ENCODE peak calls at places on chromosomes 16 and 17, in five cellular contexts. One of them, this sample, is unnamed.

GRCh38 chr16:77403732-77404131 is 31.1 kb downstream of the ADAMTS18 start:
- DNase-seq in fibroblast of pulmonary artery: no peak
- DNase-seq in CD4-positive, alpha-beta T cell: no peak
- DNase-seq in IMR-90: no peak
- DNase-seq in K562: no peak
- DNase-seq in this sample: no peak

GRCh38 chr16:57306676-57307341 is 22.3 kb upstream of the PLLP start:
- DNase-seq in fibroblast of pulmonary artery: no peak
- DNase-seq in CD4-positive, alpha-beta T cell: no peak
- DNase-seq in IMR-90: no peak
- DNase-seq in K562: no peak
- DNase-seq in this sample: no peak

GRCh38 chr17:61555127-61555531 is 35.9 kb downstream of the NACA2 start:
- DNase-seq in fibroblast of pulmonary artery: no peak
- DNase-seq in CD4-positive, alpha-beta T cell: no peak
- DNase-seq in IMR-90: no peak
- DNase-seq in K562: no peak
- DNase-seq in this sample: no peak

GRCh38 chr16:12147681-12148479 is 171.3 kb downstream of the SNX29 start:
- DNase-seq in fibroblast of pulmonary artery: no peak
- DNase-seq in CD4-positive, alpha-beta T cell: no peak
- DNase-seq in IMR-90: no peak
- DNase-seq in K562: no peak
- DNase-seq in this sample: no peak

GRCh38 chr16:67562526-67562917 is at the start of gene CTCF:
- DNase-seq in fibroblast of pulmonary artery: peak
- DNase-seq in CD4-positive, alpha-beta T cell: peak
- DNase-seq in IMR-90: peak
- DNase-seq in K562: peak
- DNase-seq in this sample: no peak

GRCh38 chr16:87143661-87144121 is 173.5 kb downstream of the C16orf95 start:
- DNase-seq in fibroblast of pulmonary artery: no peak
- DNase-seq in CD4-positive, alpha-beta T cell: no peak
- DNase-seq in IMR-90: no peak
- DNase-seq in K562: no peak
- DNase-seq in this sample: no peak

GRCh38 chr17:50117202-50118040 is 12.5 kb downstream of the SAMD14 start:
- DNase-seq in fibroblast of pulmonary artery: peak
- DNase-seq in CD4-positive, alpha-beta T cell: peak
- DNase-seq in IMR-90: peak
- DNase-seq in K562: peak
- DNase-seq in this sample: peak

GRCh38 chr17:41793749-41794602 is 7.5 kb upstream of the JUP start:
- DNase-seq in fibroblast of pulmonary artery: peak
- DNase-seq in CD4-positive, alpha-beta T cell: no peak
- DNase-seq in IMR-90: peak
- DNase-seq in K562: peak
- DNase-seq in this sample: no peak

GRCh38 chr16:89570342-89570923 is 5.1 kb upstream of the CPNE7 start:
- DNase-seq in fibroblast of pulmonary artery: no peak
- DNase-seq in CD4-positive, alpha-beta T cell: no peak
- DNase-seq in IMR-90: no peak
- DNase-seq in K562: no peak
- DNase-seq in this sample: no peak

GRCh38 chr17:9237661-9238301 is 216.5 kb downstream of the NTN1 start:
- DNase-seq in fibroblast of pulmonary artery: no peak
- DNase-seq in CD4-positive, alpha-beta T cell: no peak
- DNase-seq in IMR-90: no peak
- DNase-seq in K562: no peak
- DNase-seq in this sample: no peak

GRCh38 chr17:37774508-37774907 is 29.6 kb upstream of the HNF1B start:
- DNase-seq in fibroblast of pulmonary artery: no peak
- DNase-seq in CD4-positive, alpha-beta T cell: no peak
- DNase-seq in IMR-90: no peak
- DNase-seq in K562: no peak
- DNase-seq in this sample: no peak

GRCh38 chr16:23905027-23905426 is 69.2 kb downstream of the PRKCB start:
- DNase-seq in fibroblast of pulmonary artery: peak
- DNase-seq in CD4-positive, alpha-beta T cell: no peak
- DNase-seq in IMR-90: peak
- DNase-seq in K562: no peak
- DNase-seq in this sample: peak

GRCh38 chr17:50887705-50888245 is 21.6 kb upstream of the TOB1 start:
- DNase-seq in fibroblast of pulmonary artery: no peak
- DNase-seq in CD4-positive, alpha-beta T cell: no peak
- DNase-seq in IMR-90: no peak
- DNase-seq in K562: no peak
- DNase-seq in this sample: no peak

GRCh38 chr16:89102035-89102776 is 8.6 kb downstream of the ACSF3 start:
- DNase-seq in fibroblast of pulmonary artery: no peak
- DNase-seq in CD4-positive, alpha-beta T cell: no peak
- DNase-seq in IMR-90: no peak
- DNase-seq in K562: no peak
- DNase-seq in this sample: no peak

GRCh38 chr16:11315499-11315898 is 29.8 kb upstream of the RMI2 start:
- DNase-seq in fibroblast of pulmonary artery: peak
- DNase-seq in CD4-positive, alpha-beta T cell: no peak
- DNase-seq in IMR-90: peak
- DNase-seq in K562: no peak
- DNase-seq in this sample: peak

GRCh38 chr16:67767953-67768352 is 38.4 kb downstream of the RANBP10 start:
- DNase-seq in fibroblast of pulmonary artery: peak
- DNase-seq in CD4-positive, alpha-beta T cell: no peak
- DNase-seq in IMR-90: peak
- DNase-seq in K562: no peak
- DNase-seq in this sample: no peak

GRCh38 chr17:13426991-13427390 is 174.7 kb downstream of the HS3ST3A1 start:
- DNase-seq in fibroblast of pulmonary artery: no peak
- DNase-seq in CD4-positive, alpha-beta T cell: no peak
- DNase-seq in IMR-90: no peak
- DNase-seq in K562: no peak
- DNase-seq in this sample: no peak

GRCh38 chr16:27721548-27722265 is 171.8 kb downstream of the KATNIP start:
- DNase-seq in fibroblast of pulmonary artery: peak
- DNase-seq in CD4-positive, alpha-beta T cell: no peak
- DNase-seq in IMR-90: peak
- DNase-seq in K562: peak
- DNase-seq in this sample: no peak

GRCh38 chr17:30212750-30213149 is 22.7 kb downstream of the SLC6A4 start:
- DNase-seq in fibroblast of pulmonary artery: no peak
- DNase-seq in CD4-positive, alpha-beta T cell: no peak
- DNase-seq in IMR-90: no peak
- DNase-seq in K562: no peak
- DNase-seq in this sample: no peak

GRCh38 chr17:43597624-43598358 is 51.7 kb upstream of the ETV4 start:
- DNase-seq in fibroblast of pulmonary artery: no peak
- DNase-seq in CD4-positive, alpha-beta T cell: no peak
- DNase-seq in IMR-90: no peak
- DNase-seq in K562: no peak
- DNase-seq in this sample: no peak

GRCh38 chr17:66540131-66540781 is 237.8 kb downstream of the PRKCA start:
- DNase-seq in fibroblast of pulmonary artery: peak
- DNase-seq in CD4-positive, alpha-beta T cell: no peak
- DNase-seq in IMR-90: peak
- DNase-seq in K562: no peak
- DNase-seq in this sample: no peak

GRCh38 chr17:48825446-48826381 is 5.1 kb upstream of the CALCOCO2 start:
- DNase-seq in fibroblast of pulmonary artery: no peak
- DNase-seq in CD4-positive, alpha-beta T cell: no peak
- DNase-seq in IMR-90: peak
- DNase-seq in K562: peak
- DNase-seq in this sample: no peak

DNA sequence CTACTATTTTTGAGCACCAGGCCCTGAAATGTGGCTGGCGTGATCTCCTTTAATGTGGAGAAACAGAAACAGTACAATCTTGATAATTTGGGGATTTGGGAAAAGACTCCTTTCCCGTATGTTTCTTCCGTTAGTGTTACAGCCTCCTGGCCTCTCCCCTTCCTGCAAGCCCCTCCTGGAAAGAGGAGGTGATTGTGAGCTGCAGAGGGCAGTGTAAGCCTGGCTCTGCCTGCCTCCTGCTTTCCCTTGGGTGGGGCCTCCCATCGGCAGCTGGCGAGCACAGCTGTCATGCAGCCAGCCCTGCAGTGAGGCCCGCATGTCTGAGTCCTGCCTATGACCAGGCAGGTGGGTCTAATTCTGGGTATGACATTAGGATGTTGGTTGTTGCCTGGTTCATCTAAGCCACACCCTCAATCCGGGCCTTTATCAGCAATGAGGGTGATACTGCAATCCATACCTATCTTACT is 48.7 kb upstream of the WSB1 start:
- DNase-seq in fibroblast of pulmonary artery: peak
- DNase-seq in CD4-positive, alpha-beta T cell: peak
- DNase-seq in IMR-90: peak
- DNase-seq in K562: peak
- DNase-seq in this sample: peak
- TF ChIP-seq CTCF in fibroblast of pulmonary artery: peak
- TF ChIP-seq CTCF in CD4-positive, alpha-beta T cell: peak
- TF ChIP-seq CTCF in IMR-90: peak
- TF ChIP-seq CTCF in K562: peak
- TF ChIP-seq CTCF in this sample: no peak

GRCh38 chr17:18379246-18380146 is 1.9 kb downstream of the EVPLL start:
- DNase-seq in fibroblast of pulmonary artery: no peak
- DNase-seq in CD4-positive, alpha-beta T cell: no peak
- DNase-seq in IMR-90: no peak
- DNase-seq in K562: no peak
- DNase-seq in this sample: no peak
- TF ChIP-seq CTCF in fibroblast of pulmonary artery: no peak
- TF ChIP-seq CTCF in CD4-positive, alpha-beta T cell: no peak
- TF ChIP-seq CTCF in IMR-90: no peak
- TF ChIP-seq CTCF in K562: no peak
- TF ChIP-seq CTCF in this sample: no peak

GRCh38 chr16:15046692-15047376 is 9.0 kb downstream of the NTAN1 start:
- DNase-seq in fibroblast of pulmonary artery: no peak
- DNase-seq in CD4-positive, alpha-beta T cell: no peak
- DNase-seq in IMR-90: no peak
- DNase-seq in K562: peak
- DNase-seq in this sample: no peak
- TF ChIP-seq CTCF in fibroblast of pulmonary artery: no peak
- TF ChIP-seq CTCF in CD4-positive, alpha-beta T cell: no peak
- TF ChIP-seq CTCF in IMR-90: no peak
- TF ChIP-seq CTCF in K562: peak
- TF ChIP-seq CTCF in this sample: no peak

DNA sequence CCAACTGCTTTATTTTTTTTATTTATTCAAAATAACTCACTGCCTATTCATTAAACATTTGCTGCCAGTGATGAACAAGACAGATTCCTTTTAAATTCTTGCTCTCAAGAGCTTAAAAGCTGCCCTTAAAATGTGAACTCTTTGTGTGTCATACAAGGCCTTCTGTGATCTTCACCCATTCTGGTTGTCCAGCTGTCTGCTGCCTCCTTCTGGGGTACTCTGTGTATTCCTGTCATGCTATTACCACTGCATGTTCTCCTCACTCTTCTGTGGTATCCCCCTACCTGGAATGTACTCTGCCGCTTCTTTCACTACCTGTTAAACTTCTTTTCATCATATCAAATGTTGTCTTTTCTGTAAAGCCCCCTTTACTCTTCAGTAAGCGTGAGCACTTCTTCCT is 165.8 kb downstream of the CHD9 start:
- DNase-seq in fibroblast of pulmonary artery: peak
- DNase-seq in CD4-positive, alpha-beta T cell: no peak
- DNase-seq in IMR-90: peak
- DNase-seq in K562: peak
- DNase-seq in this sample: no peak
- TF ChIP-seq CTCF in fibroblast of pulmonary artery: peak
- TF ChIP-seq CTCF in CD4-positive, alpha-beta T cell: no peak
- TF ChIP-seq CTCF in IMR-90: peak
- TF ChIP-seq CTCF in K562: peak
- TF ChIP-seq CTCF in this sample: no peak

DNA sequence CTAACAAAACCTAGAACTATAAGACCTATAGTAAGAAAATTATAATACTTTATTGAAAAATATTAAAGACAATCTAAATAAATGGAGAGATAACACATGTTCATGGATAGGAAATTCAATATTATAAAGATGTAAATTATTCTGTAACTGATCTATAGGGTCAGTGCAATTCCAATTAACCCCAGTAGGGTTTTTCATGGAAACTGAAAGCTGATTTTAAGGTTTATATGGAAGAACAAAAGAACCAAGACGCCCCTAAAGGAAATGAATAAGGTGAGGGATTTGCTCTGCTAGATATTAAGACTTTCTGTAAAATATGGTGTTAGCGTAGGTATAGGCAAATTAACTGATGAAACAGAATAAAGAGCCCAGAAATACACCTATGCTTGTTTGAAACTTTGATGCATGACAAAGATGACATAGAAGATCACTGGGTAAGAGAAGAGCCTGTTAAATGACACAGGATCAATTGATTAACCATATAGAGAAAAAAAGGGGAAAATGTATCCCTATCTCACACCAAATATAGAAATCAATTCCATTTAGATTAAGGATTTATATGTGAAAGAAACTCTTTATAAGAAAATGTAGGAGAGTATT is 3.0 kb downstream of the ICAM2 start:
- DNase-seq in fibroblast of pulmonary artery: no peak
- DNase-seq in CD4-positive, alpha-beta T cell: no peak
- DNase-seq in IMR-90: no peak
- DNase-seq in K562: no peak
- DNase-seq in this sample: no peak
- TF ChIP-seq CTCF in fibroblast of pulmonary artery: peak
- TF ChIP-seq CTCF in CD4-positive, alpha-beta T cell: peak
- TF ChIP-seq CTCF in IMR-90: peak
- TF ChIP-seq CTCF in K562: no peak
- TF ChIP-seq CTCF in this sample: peak

DNA sequence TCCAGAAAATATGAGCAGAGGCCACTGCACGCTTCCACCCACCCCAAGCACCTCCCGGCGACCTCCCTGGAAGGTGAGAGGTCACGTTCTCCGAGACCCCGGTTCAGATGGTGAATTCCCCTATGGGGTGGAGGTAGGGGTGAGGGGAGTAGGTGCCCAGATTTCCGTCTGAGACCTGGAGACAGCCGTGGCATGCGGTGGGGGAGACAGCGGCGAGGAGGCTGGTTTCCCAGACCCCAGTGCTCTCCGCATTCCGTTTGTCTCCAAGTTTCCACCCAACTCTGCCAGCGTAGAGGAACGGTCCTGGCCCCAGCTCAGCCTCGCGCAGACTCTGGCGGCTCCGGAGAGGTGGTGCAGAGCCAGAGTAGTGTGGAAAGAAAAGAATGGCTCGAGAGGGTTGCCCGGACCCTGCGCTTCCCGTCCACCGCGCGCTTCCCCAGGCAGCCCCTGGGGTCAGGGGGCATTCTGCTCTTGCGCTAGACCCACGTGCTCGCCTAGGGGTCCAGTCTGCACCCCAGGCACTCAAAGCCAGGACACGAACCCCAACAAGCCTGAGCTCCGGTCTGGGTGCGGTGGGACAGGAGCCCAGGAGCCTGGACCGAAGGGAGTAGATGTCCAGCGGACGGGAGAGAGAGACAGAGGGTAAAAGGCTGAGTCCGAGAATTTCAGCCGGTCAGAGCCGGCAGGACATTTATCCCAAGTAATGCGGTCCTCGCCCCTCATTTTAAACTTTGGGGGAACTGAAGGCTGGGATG is 3.9 kb downstream of the PMP22 start:
- DNase-seq in fibroblast of pulmonary artery: peak
- DNase-seq in CD4-positive, alpha-beta T cell: no peak
- DNase-seq in IMR-90: peak
- DNase-seq in K562: no peak
- DNase-seq in this sample: peak
- TF ChIP-seq CTCF in fibroblast of pulmonary artery: peak
- TF ChIP-seq CTCF in CD4-positive, alpha-beta T cell: no peak
- TF ChIP-seq CTCF in IMR-90: peak
- TF ChIP-seq CTCF in K562: no peak
- TF ChIP-seq CTCF in this sample: peak

This sample was measured in mesothelial cell of epicardium.